ENCODE peak calls at places on chromosomes 12 and 14, in seven cellular contexts. One of them, this sample, is unnamed.

GRCh38 chr12:116361404-116362223 is 84.1 kb upstream of the MED13L start:
- DNase-seq in activated CD4-positive, alpha-beta T cell treated with anti-CD3 and anti-CD28 coated beads, Interleukin-2, amount 50 U/mL, for 4 hours: no peak
- DNase-seq in naive thymus-derived CD4-positive, alpha-beta T cell: no peak
- DNase-seq in PC-9: no peak
- DNase-seq in effector memory CD4-positive, alpha-beta T cell: no peak
- DNase-seq in NCI-H345: peak; percentile 61
- DNase-seq in stimulated activated CD4-positive, alpha-beta T cell treated with anti-CD3 and anti-CD28 coated beads, Interleukin-15, amount 100 ng/mL, for 1 hour: no peak
- DNase-seq in this sample: peak; percentile 86

GRCh38 chr14:70755655-70756054 is 53.7 kb downstream of the MAP3K9 start:
- DNase-seq in activated CD4-positive, alpha-beta T cell treated with anti-CD3 and anti-CD28 coated beads, Interleukin-2, amount 50 U/mL, for 4 hours: no peak
- DNase-seq in naive thymus-derived CD4-positive, alpha-beta T cell: no peak
- DNase-seq in PC-9: no peak
- DNase-seq in effector memory CD4-positive, alpha-beta T cell: no peak
- DNase-seq in NCI-H345: no peak
- DNase-seq in stimulated activated CD4-positive, alpha-beta T cell treated with anti-CD3 and anti-CD28 coated beads, Interleukin-15, amount 100 ng/mL, for 1 hour: no peak
- DNase-seq in this sample: no peak

GRCh38 chr12:54421873-54422250 is 2.8 kb upstream of the ITGA5 start:
- DNase-seq in activated CD4-positive, alpha-beta T cell treated with anti-CD3 and anti-CD28 coated beads, Interleukin-2, amount 50 U/mL, for 4 hours: no peak
- DNase-seq in naive thymus-derived CD4-positive, alpha-beta T cell: no peak
- DNase-seq in PC-9: no peak
- DNase-seq in effector memory CD4-positive, alpha-beta T cell: no peak
- DNase-seq in NCI-H345: no peak
- DNase-seq in stimulated activated CD4-positive, alpha-beta T cell treated with anti-CD3 and anti-CD28 coated beads, Interleukin-15, amount 100 ng/mL, for 1 hour: no peak
- DNase-seq in this sample: no peak

GRCh38 chr12:13537623-13538022 is 341.1 kb downstream of the EMP1 start:
- DNase-seq in activated CD4-positive, alpha-beta T cell treated with anti-CD3 and anti-CD28 coated beads, Interleukin-2, amount 50 U/mL, for 4 hours: no peak
- DNase-seq in naive thymus-derived CD4-positive, alpha-beta T cell: no peak
- DNase-seq in PC-9: no peak
- DNase-seq in effector memory CD4-positive, alpha-beta T cell: no peak
- DNase-seq in NCI-H345: no peak
- DNase-seq in stimulated activated CD4-positive, alpha-beta T cell treated with anti-CD3 and anti-CD28 coated beads, Interleukin-15, amount 100 ng/mL, for 1 hour: no peak
- DNase-seq in this sample: no peak

GRCh38 chr14:51776102-51776894 is 84.1 kb upstream of the GNG2 start:
- DNase-seq in activated CD4-positive, alpha-beta T cell treated with anti-CD3 and anti-CD28 coated beads, Interleukin-2, amount 50 U/mL, for 4 hours: no peak
- DNase-seq in naive thymus-derived CD4-positive, alpha-beta T cell: peak; percentile 12
- DNase-seq in PC-9: peak; percentile 79
- DNase-seq in effector memory CD4-positive, alpha-beta T cell: peak; percentile 2
- DNase-seq in NCI-H345: peak; percentile 40
- DNase-seq in stimulated activated CD4-positive, alpha-beta T cell treated with anti-CD3 and anti-CD28 coated beads, Interleukin-15, amount 100 ng/mL, for 1 hour: no peak
- DNase-seq in this sample: peak; percentile 68

GRCh38 chr14:104817930-104818713 is 17.2 kb downstream of the ZBTB42 start:
- DNase-seq in activated CD4-positive, alpha-beta T cell treated with anti-CD3 and anti-CD28 coated beads, Interleukin-2, amount 50 U/mL, for 4 hours: no peak
- DNase-seq in naive thymus-derived CD4-positive, alpha-beta T cell: no peak
- DNase-seq in PC-9: no peak
- DNase-seq in effector memory CD4-positive, alpha-beta T cell: no peak
- DNase-seq in NCI-H345: no peak
- DNase-seq in stimulated activated CD4-positive, alpha-beta T cell treated with anti-CD3 and anti-CD28 coated beads, Interleukin-15, amount 100 ng/mL, for 1 hour: no peak
- DNase-seq in this sample: no peak

GRCh38 chr12:50527086-50527726 is 22.4 kb downstream of the DIP2B start:
- DNase-seq in activated CD4-positive, alpha-beta T cell treated with anti-CD3 and anti-CD28 coated beads, Interleukin-2, amount 50 U/mL, for 4 hours: no peak
- DNase-seq in naive thymus-derived CD4-positive, alpha-beta T cell: no peak
- DNase-seq in PC-9: no peak
- DNase-seq in effector memory CD4-positive, alpha-beta T cell: no peak
- DNase-seq in NCI-H345: no peak
- DNase-seq in stimulated activated CD4-positive, alpha-beta T cell treated with anti-CD3 and anti-CD28 coated beads, Interleukin-15, amount 100 ng/mL, for 1 hour: no peak
- DNase-seq in this sample: no peak

GRCh38 chr12:76784600-76785051 is 20.7 kb downstream of the ZDHHC17 start:
- DNase-seq in activated CD4-positive, alpha-beta T cell treated with anti-CD3 and anti-CD28 coated beads, Interleukin-2, amount 50 U/mL, for 4 hours: no peak
- DNase-seq in naive thymus-derived CD4-positive, alpha-beta T cell: no peak
- DNase-seq in PC-9: no peak
- DNase-seq in effector memory CD4-positive, alpha-beta T cell: no peak
- DNase-seq in NCI-H345: no peak
- DNase-seq in stimulated activated CD4-positive, alpha-beta T cell treated with anti-CD3 and anti-CD28 coated beads, Interleukin-15, amount 100 ng/mL, for 1 hour: no peak
- DNase-seq in this sample: no peak

GRCh38 chr14:85856430-85856829 is 326.5 kb downstream of the FLRT2 start:
- DNase-seq in activated CD4-positive, alpha-beta T cell treated with anti-CD3 and anti-CD28 coated beads, Interleukin-2, amount 50 U/mL, for 4 hours: no peak
- DNase-seq in naive thymus-derived CD4-positive, alpha-beta T cell: no peak
- DNase-seq in PC-9: no peak
- DNase-seq in effector memory CD4-positive, alpha-beta T cell: no peak
- DNase-seq in NCI-H345: no peak
- DNase-seq in stimulated activated CD4-positive, alpha-beta T cell treated with anti-CD3 and anti-CD28 coated beads, Interleukin-15, amount 100 ng/mL, for 1 hour: no peak
- DNase-seq in this sample: no peak

GRCh38 chr14:61260939-61261776 is 20.0 kb downstream of the TMEM30B start:
- DNase-seq in activated CD4-positive, alpha-beta T cell treated with anti-CD3 and anti-CD28 coated beads, Interleukin-2, amount 50 U/mL, for 4 hours: no peak
- DNase-seq in naive thymus-derived CD4-positive, alpha-beta T cell: no peak
- DNase-seq in PC-9: peak; percentile 25
- DNase-seq in effector memory CD4-positive, alpha-beta T cell: no peak
- DNase-seq in NCI-H345: no peak
- DNase-seq in stimulated activated CD4-positive, alpha-beta T cell treated with anti-CD3 and anti-CD28 coated beads, Interleukin-15, amount 100 ng/mL, for 1 hour: no peak
- DNase-seq in this sample: peak; percentile 49

GRCh38 chr12:49548822-49549648 is 10.2 kb downstream of the KCNH3 start:
- DNase-seq in activated CD4-positive, alpha-beta T cell treated with anti-CD3 and anti-CD28 coated beads, Interleukin-2, amount 50 U/mL, for 4 hours: no peak
- DNase-seq in naive thymus-derived CD4-positive, alpha-beta T cell: no peak
- DNase-seq in PC-9: no peak
- DNase-seq in effector memory CD4-positive, alpha-beta T cell: no peak
- DNase-seq in NCI-H345: no peak
- DNase-seq in stimulated activated CD4-positive, alpha-beta T cell treated with anti-CD3 and anti-CD28 coated beads, Interleukin-15, amount 100 ng/mL, for 1 hour: no peak
- DNase-seq in this sample: no peak

GRCh38 chr12:51335931-51336330 is 10.5 kb downstream of the CELA1 start:
- DNase-seq in activated CD4-positive, alpha-beta T cell treated with anti-CD3 and anti-CD28 coated beads, Interleukin-2, amount 50 U/mL, for 4 hours: no peak
- DNase-seq in naive thymus-derived CD4-positive, alpha-beta T cell: no peak
- DNase-seq in PC-9: no peak
- DNase-seq in effector memory CD4-positive, alpha-beta T cell: no peak
- DNase-seq in NCI-H345: no peak
- DNase-seq in stimulated activated CD4-positive, alpha-beta T cell treated with anti-CD3 and anti-CD28 coated beads, Interleukin-15, amount 100 ng/mL, for 1 hour: no peak
- DNase-seq in this sample: no peak

GRCh38 chr12:9866786-9867379 is 2.3 kb downstream of the CLEC2B start:
- DNase-seq in activated CD4-positive, alpha-beta T cell treated with anti-CD3 and anti-CD28 coated beads, Interleukin-2, amount 50 U/mL, for 4 hours: no peak
- DNase-seq in naive thymus-derived CD4-positive, alpha-beta T cell: no peak
- DNase-seq in PC-9: no peak
- DNase-seq in effector memory CD4-positive, alpha-beta T cell: no peak
- DNase-seq in NCI-H345: no peak
- DNase-seq in stimulated activated CD4-positive, alpha-beta T cell treated with anti-CD3 and anti-CD28 coated beads, Interleukin-15, amount 100 ng/mL, for 1 hour: no peak
- DNase-seq in this sample: no peak

This sample was measured in SHP77.